ENCODE peak calls at places on chromosomes 13 and 19, in five cellular contexts. Z, I, F, T and J are unnamed samples.

GRCh38 chr19:18798384-18799352 is 7.6 kb upstream of the COMP start:
- DNase-seq in Z (peak; percentile 20), I (no peak), F (no peak), T (no peak), J (no peak)

GRCh38 chr13:22929391-22930126 is 251.2 kb upstream of the SGCG start:
- DNase-seq in Z (no peak), T (no peak), I (no peak), F (no peak), J (no peak)

GRCh38 chr19:50239916-50240585 is 36.6 kb downstream of the MYH14 start:
- DNase-seq in F (no peak), T (no peak), Z (no peak), I (no peak), J (no peak)

GRCh38 chr19:6032827-6033226 is 54.9 kb upstream of the RANBP3 start:
- DNase-seq in Z (no peak), I (no peak), T (no peak), F (no peak), J (no peak)

GRCh38 chr19:47723573-47723923 is 10.3 kb downstream of the EHD2 start:
- DNase-seq in T (peak; percentile 86), I (peak; percentile 94), F (no peak), Z (peak; percentile 40), J (no peak)

GRCh38 chr13:33015791-33016323 is 366 bp upstream of the KL start:
- DNase-seq in F (no peak), I (no peak), T (no peak), Z (peak; percentile 67), J (no peak)

GRCh38 chr19:2777952-2778683 is 5.0 kb downstream of the SGTA start:
- DNase-seq in Z (no peak), T (no peak), F (no peak), I (no peak), J (no peak)

GRCh38 chr19:38213911-38214625 is 10.0 kb downstream of the DPF1 start:
- DNase-seq in I (peak; percentile 24), Z (no peak), F (peak; percentile 60), T (peak; percentile 27), J (peak; percentile 16)

GRCh38 chr13:45372189-45373115 is 31.5 kb upstream of the TPT1 start:
- DNase-seq in I (peak; percentile 58), T (no peak), Z (peak; percentile 49), F (no peak), J (no peak)

GRCh38 chr13:73321039-73321438 is 262.2 kb downstream of the KLF5 start:
- DNase-seq in T (no peak), F (no peak), Z (no peak), I (no peak), J (no peak)

GRCh38 chr19:7211191-7211988 is 82.8 kb downstream of the INSR start:
- DNase-seq in T (no peak), Z (peak; percentile 40), F (no peak), I (no peak), J (no peak)

GRCh38 chr13:77883328-77883727 is 35.3 kb downstream of the EDNRB start:
- DNase-seq in F (no peak), Z (no peak), I (no peak), T (no peak), J (no peak)

GRCh38 chr13:40666905-40667621 is 622 bp upstream of the FOXO1 start:
- DNase-seq in T (no peak), F (peak; percentile 23), Z (no peak), I (no peak), J (peak; percentile 75)

GRCh38 chr19:679418-680286 is 3.5 kb downstream of the FSTL3 start:
- DNase-seq in F (peak; percentile 39), I (peak; percentile 87), T (peak; percentile 37), Z (no peak), J (peak; percentile 30)

GRCh38 chr19:15900504-15900903 is 2.6 kb upstream of the CYP4F2 start:
- DNase-seq in F (no peak), I (no peak), Z (no peak), T (no peak), J (no peak)

GRCh38 chr19:52171321-52172169 is at the start of gene ZNF836:
- DNase-seq in I (peak; percentile 73), T (peak; percentile 47), F (peak; percentile 91), Z (peak; percentile 88), J (peak; percentile 28)

GRCh38 chr13:51811920-51812328 is 8.0 kb upstream of the DHRS12 start:
- DNase-seq in T (no peak), I (no peak), F (no peak), Z (no peak), J (no peak)

GRCh38 chr13:109778102-109778542 is 8.3 kb downstream of the IRS2 start:
- DNase-seq in I (peak; percentile 45), T (no peak), F (no peak), Z (peak; percentile 60), J (no peak)

GRCh38 chr19:2324220-2324948 is 4.0 kb downstream of the LSM7 start:
- DNase-seq in I (no peak), Z (no peak), F (no peak), T (no peak), J (no peak)

GRCh38 chr13:98480915-98481510 is 95.9 kb downstream of the STK24 start:
- DNase-seq in F (peak; percentile 51), T (peak; percentile 38), Z (peak; percentile 18), I (no peak), J (no peak)

GRCh38 chr13:114161644-114162532 is 17.2 kb upstream of the CFAP97D2 start:
- DNase-seq in I (no peak), T (no peak), F (no peak), Z (peak; percentile 65), J (peak; percentile 15)

GRCh38 chr13:79869326-79869725 is 388.4 kb downstream of the NDFIP2 start:
- DNase-seq in T (no peak), F (no peak), Z (peak; percentile 66), I (no peak), J (peak; percentile 85)

GRCh38 chr19:2167896-2168618 is 4.3 kb downstream of the DOT1L start:
- DNase-seq in T (peak; percentile 55), I (peak; percentile 53), F (no peak), Z (no peak), J (peak; percentile 51)

GRCh38 chr13:53368948-53369347 is 340.3 kb downstream of the OLFM4 start:
- DNase-seq in Z (no peak), T (no peak), I (no peak), F (no peak), J (no peak)

GRCh38 chr19:49448432-49448786 is 3.2 kb downstream of the PIH1D1 start:
- DNase-seq in T (no peak), I (no peak), Z (no peak), F (no peak), J (no peak)

GRCh38 chr13:44401577-44401976 is 28.0 kb downstream of the SERP2 start:
- DNase-seq in F (no peak), T (no peak), Z (no peak), I (no peak), J (no peak)

GRCh38 chr13:20475927-20476691 is 49.5 kb downstream of the CRYL1 start:
- DNase-seq in T (no peak), F (peak; percentile 64), I (no peak), Z (peak; percentile 51), J (no peak)

GRCh38 chr19:6233051-6233826 is 46.5 kb downstream of the MLLT1 start:
- DNase-seq in Z (peak; percentile 46), F (no peak), T (no peak), I (peak; percentile 23), J (peak; percentile 58)

GRCh38 chr19:49802836-49803528 is 10.1 kb downstream of the FUZ start:
- DNase-seq in I (no peak), F (no peak), T (no peak), Z (no peak), J (no peak)

GRCh38 chr13:51230473-51231105 is 8.4 kb downstream of the FAM124A start:
- DNase-seq in T (no peak), F (no peak), I (peak; percentile 58), Z (peak; percentile 48), J (no peak)

GRCh38 chr19:41016488-41017071 is 25.5 kb downstream of the CYP2B6 start:
- DNase-seq in I (no peak), T (no peak), F (no peak), Z (no peak), J (no peak)

GRCh38 chr19:58518261-58519086 is 1.1 kb downstream of the ZBTB45 start:
- DNase-seq in F (no peak), T (no peak), Z (peak; percentile 40), I (no peak), J (no peak)

GRCh38 chr13:94214979-94215378 is 264.5 kb downstream of the DCT start:
- DNase-seq in Z (no peak), F (no peak), I (no peak), T (no peak), J (no peak)

GRCh38 chr19:54430306-54431254 is 15.3 kb downstream of the TTYH1 start:
- DNase-seq in F (peak; percentile 45), Z (peak; percentile 24), T (no peak), I (peak; percentile 14), J (peak; percentile 36)

GRCh38 chr13:47897411-47898050 is 103.5 kb downstream of the SUCLA2 start:
- DNase-seq in I (no peak), Z (peak; percentile 26), T (no peak), F (no peak), J (no peak)

GRCh38 chr19:46426506-46427162 is 2.1 kb downstream of the PNMA8C start:
- DNase-seq in Z (no peak), I (peak; percentile 72), T (peak; percentile 50), F (peak; percentile 55), J (peak; percentile 70)

GRCh38 chr19:18774107-18774506 is 17.0 kb downstream of the COMP start:
- DNase-seq in F (no peak), Z (no peak), T (no peak), I (no peak), J (no peak)

GRCh38 chr13:107373551-107373950 is 805.6 kb upstream of the ARGLU1 start:
- DNase-seq in Z (peak; percentile 7), F (no peak), I (peak; percentile 73), T (no peak), J (no peak)